ENCODE peak calls at places on chromosomes 13 and 19, in four cellular contexts. M is cardiac muscle cell, H is DND-41, Q is heart right ventricle. G is an unnamed sample. For H3K4me1 and H3K9me3, the result is how much of the 10 kb centered on the place peaks cover.

GRCh38 chr13:67075239-67075638 is 154.9 kb downstream of the PCDH9 start:
- DNase-seq in M (no peak), H (no peak), Q (no peak), G (no peak)

GRCh38 chr19:51094696-51095279 is 12.1 kb upstream of the KLK14 start:
- DNase-seq in M (peak), H (peak), Q (peak), G (no peak)

GRCh38 chr19:3507371-3508120 is 1.4 kb downstream of the FZR1 start:
- DNase-seq in M (peak), H (peak), Q (no peak), G (no peak)

GRCh38 chr13:30866692-30867669 is 39.1 kb upstream of the MEDAG start:
- DNase-seq in M (peak), H (no peak), Q (no peak), G (no peak)

GRCh38 chr19:3793799-3794198 is 7.6 kb upstream of the MATK start:
- DNase-seq in M (no peak), H (no peak), Q (no peak), G (no peak)

GRCh38 chr13:112696869-112697465 is 7.1 kb downstream of the ATP11A start:
- DNase-seq in M (no peak), H (no peak), Q (no peak), G (no peak)

GRCh38 chr13:87259479-87260083 is 411.6 kb upstream of the SLITRK5 start:
- DNase-seq in M (peak), H (no peak), Q (no peak), G (no peak)

GRCh38 chr19:46739290-46739771 is 6.5 kb upstream of the FKRP start:
- DNase-seq in M (peak), H (no peak), Q (peak), G (no peak)

GRCh38 chr19:6996810-6997209 is 24.4 kb downstream of the MBD3L2B start:
- DNase-seq in M (no peak), H (no peak), Q (no peak), G (no peak)

GRCh38 chr13:101457176-101457575 is 4.7 kb downstream of the ITGBL1 start:
- DNase-seq in M (no peak), H (no peak), Q (no peak), G (no peak)

GRCh38 chr13:26867451-26868067 is 107.0 kb upstream of the GPR12 start:
- DNase-seq in M (peak), H (peak), Q (no peak), G (no peak)

GRCh38 chr19:55098716-55099556 is 18.5 kb downstream of the PPP1R12C start:
- DNase-seq in M (no peak), H (no peak), Q (no peak), G (no peak)

GRCh38 chr19:17581211-17581874 is 25.9 kb downstream of the COLGALT1 start:
- DNase-seq in M (no peak), H (no peak), Q (no peak), G (no peak)

GRCh38 chr19:48668332-48668731 is 4.5 kb downstream of the NTN5 start:
- DNase-seq in M (no peak), H (no peak), Q (no peak), G (no peak)

GRCh38 chr19:48480476-48481190 is 11.5 kb downstream of the CYTH2 start:
- DNase-seq in M (no peak), H (no peak), Q (peak), G (peak)

GRCh38 chr13:77891486-77891885 is 27.1 kb downstream of the EDNRB start:
- DNase-seq in M (no peak), H (no peak), Q (no peak), G (no peak)

GRCh38 chr19:32748497-32748896 is 28.9 kb downstream of the TDRD12 start:
- DNase-seq in M (no peak), H (no peak), Q (no peak), G (no peak)

GRCh38 chr19:36013280-36014028 is 559 bp downstream of the ALKBH6 start:
- DNase-seq in M (no peak), H (no peak), Q (no peak), G (no peak)

GRCh38 chr13:102680842-102681725 is 13.8 kb downstream of the METTL21C start:
- DNase-seq in M (no peak), H (no peak), Q (no peak), G (no peak)

GRCh38 chr13:48532146-48532472 is 771 bp downstream of the RCBTB2 start:
- DNase-seq in M (no peak), H (no peak), Q (no peak), G (no peak)

GRCh38 chr13:48533207-48533499 is 273 bp upstream of the RCBTB2 start:
- DNase-seq in M (no peak), H (no peak), Q (no peak), G (no peak)

GRCh38 chr13:48532473-48533206 is at the start of gene RCBTB2:
- DNase-seq in M (peak), H (peak), Q (peak), G (peak)

GRCh38 chr13:48530833-48531232 is 2.0 kb downstream of the RCBTB2 start:
- DNase-seq in M (no peak), H (no peak), Q (no peak), G (no peak)

DNA sequence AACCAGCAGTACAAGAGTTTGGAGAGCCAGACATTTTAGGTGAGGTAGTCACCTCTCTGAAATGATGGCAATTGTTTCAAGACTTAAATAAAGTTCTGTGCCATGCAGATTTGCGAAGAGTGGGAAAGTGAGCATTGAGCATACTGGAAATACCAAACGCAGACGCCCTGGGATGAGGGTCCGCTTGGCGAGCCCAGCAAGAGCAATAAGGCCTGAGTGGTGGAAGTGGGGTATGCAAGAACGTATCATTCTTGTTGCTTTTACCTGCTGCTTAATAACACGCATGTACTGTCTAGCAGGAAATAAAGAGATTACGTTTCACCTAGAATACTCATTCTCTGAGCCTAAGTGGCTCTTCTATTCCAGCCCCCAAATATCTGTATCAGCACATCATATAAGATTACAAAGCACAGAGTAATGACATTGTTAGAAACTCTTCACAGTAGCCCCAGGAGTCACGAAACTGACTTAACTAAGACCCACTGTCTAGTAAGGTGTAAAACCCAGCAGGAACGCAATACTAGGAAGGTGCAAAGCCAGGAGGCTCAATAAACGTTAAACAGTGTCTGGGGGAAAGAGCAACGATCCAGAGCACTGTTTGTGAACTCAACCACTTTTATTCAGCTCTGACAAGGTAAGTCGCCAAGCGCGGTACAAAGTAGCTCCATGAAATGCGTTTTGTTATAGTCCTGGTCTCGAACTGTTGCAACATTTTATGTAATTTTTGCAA is 1.3 kb downstream of the RCBTB2 start:
- DNase-seq in M (no peak), H (peak), Q (no peak), G (no peak)
- H3K4me1 ChIP-seq in M (under half), H (under half), Q (under half), G (under half)

GRCh38 chr19:19820774-19821315 is 705 bp downstream of the ZNF506 start:
- DNase-seq in M (peak), H (peak), Q (no peak), G (peak)

GRCh38 chr19:19822148-19822429 is 539 bp upstream of the ZNF506 start:
- DNase-seq in M (peak), H (no peak), Q (no peak), G (no peak)

GRCh38 chr19:19826875-19827274 is 5.3 kb upstream of the ZNF506 start:
- DNase-seq in M (no peak), H (no peak), Q (no peak), G (no peak)

GRCh38 chr19:19821366-19822147 is at the start of gene ZNF506:
- DNase-seq in M (peak), H (peak), Q (peak), G (peak)

GRCh38 chr19:19823916-19824315 is 2.4 kb upstream of the ZNF506 start:
- DNase-seq in M (no peak), H (no peak), Q (no peak), G (no peak)
- H3K9me3 ChIP-seq in M (under half), H (under half), Q (under half), G (under half)

GRCh38 chr13:79403113-79403512 is 2.9 kb downstream of the RBM26 start:
- DNase-seq in M (no peak), H (no peak), Q (no peak), G (no peak)
- H3K4me1 ChIP-seq in M (under half), H (half or more), Q (under half), G (half or more)

GRCh38 chr19:12574036-12574435 is 22.8 kb upstream of the ZNF564 start:
- DNase-seq in M (no peak), H (no peak), Q (no peak), G (no peak)

GRCh38 chr19:12581100-12581499 is 29.5 kb downstream of the ZNF490 start:
- DNase-seq in M (no peak), H (no peak), Q (no peak), G (no peak)

GRCh38 chr19:12580180-12580694 is 29.0 kb upstream of the ZNF564 start:
- DNase-seq in M (no peak), H (no peak), Q (no peak), G (no peak)

GRCh38 chr19:12578641-12579040 is 27.4 kb upstream of the ZNF564 start:
- DNase-seq in M (no peak), H (no peak), Q (no peak), G (no peak)
- H3K9me3 ChIP-seq in M (under half), H (under half), Q (under half), G (under half)

G was measured in CD8-positive, alpha-beta memory T cell.